ENCODE peak calls at places on chromosome 17, in five cellular contexts. One of them, this sample, is unnamed.

GRCh38 chr17:40772101-40772500 is at the start of gene KRT26:
- DNase-seq in CD4-positive, alpha-beta memory T cell: no peak
- DNase-seq in BJ: no peak
- DNase-seq in adrenal gland: no peak
- DNase-seq in OCI-LY7: no peak
- DNase-seq in this sample: no peak

GRCh38 chr17:30506423-30506822 is 29.2 kb downstream of the GOSR1 start:
- DNase-seq in CD4-positive, alpha-beta memory T cell: no peak
- DNase-seq in BJ: no peak
- DNase-seq in adrenal gland: no peak
- DNase-seq in OCI-LY7: no peak
- DNase-seq in this sample: no peak

GRCh38 chr17:55734128-55734781 is 11.6 kb upstream of the TMEM100 start:
- DNase-seq in CD4-positive, alpha-beta memory T cell: no peak
- DNase-seq in BJ: no peak
- DNase-seq in adrenal gland: no peak
- DNase-seq in OCI-LY7: peak
- DNase-seq in this sample: no peak

GRCh38 chr17:34009946-34010345 is 245.1 kb upstream of the CCL2 start:
- DNase-seq in CD4-positive, alpha-beta memory T cell: no peak
- DNase-seq in BJ: no peak
- DNase-seq in adrenal gland: no peak
- DNase-seq in OCI-LY7: no peak
- DNase-seq in this sample: no peak

GRCh38 chr17:4934173-4934979 is 2.3 kb downstream of the GP1BA start:
- DNase-seq in CD4-positive, alpha-beta memory T cell: no peak
- DNase-seq in BJ: no peak
- DNase-seq in adrenal gland: no peak
- DNase-seq in OCI-LY7: no peak
- DNase-seq in this sample: no peak

GRCh38 chr17:17528696-17529652 is 32.8 kb upstream of the RASD1 start:
- DNase-seq in CD4-positive, alpha-beta memory T cell: no peak
- DNase-seq in BJ: no peak
- DNase-seq in adrenal gland: no peak
- DNase-seq in OCI-LY7: no peak
- DNase-seq in this sample: no peak

GRCh38 chr17:80339731-80340456 is 75.1 kb upstream of the ENDOV start:
- DNase-seq in CD4-positive, alpha-beta memory T cell: no peak
- DNase-seq in BJ: no peak
- DNase-seq in adrenal gland: no peak
- DNase-seq in OCI-LY7: no peak
- DNase-seq in this sample: no peak

GRCh38 chr17:59332890-59333377 is 1.5 kb downstream of the YPEL2 start:
- DNase-seq in CD4-positive, alpha-beta memory T cell: no peak
- DNase-seq in BJ: no peak
- DNase-seq in adrenal gland: no peak
- DNase-seq in OCI-LY7: no peak
- DNase-seq in this sample: peak

GRCh38 chr17:46769531-46770438 is 48.7 kb downstream of the WNT3 start:
- DNase-seq in CD4-positive, alpha-beta memory T cell: no peak
- DNase-seq in BJ: no peak
- DNase-seq in adrenal gland: no peak
- DNase-seq in OCI-LY7: no peak
- DNase-seq in this sample: no peak

GRCh38 chr17:59366040-59366757 is 34.7 kb downstream of the YPEL2 start:
- DNase-seq in CD4-positive, alpha-beta memory T cell: no peak
- DNase-seq in BJ: no peak
- DNase-seq in adrenal gland: no peak
- DNase-seq in OCI-LY7: no peak
- DNase-seq in this sample: no peak

GRCh38 chr17:74960739-74961342 is 11.7 kb downstream of the HID1 start:
- DNase-seq in CD4-positive, alpha-beta memory T cell: peak
- DNase-seq in BJ: no peak
- DNase-seq in adrenal gland: peak
- DNase-seq in OCI-LY7: peak
- DNase-seq in this sample: no peak

GRCh38 chr17:57391076-57391825 is 134.9 kb downstream of the MSI2 start:
- DNase-seq in CD4-positive, alpha-beta memory T cell: no peak
- DNase-seq in BJ: no peak
- DNase-seq in adrenal gland: no peak
- DNase-seq in OCI-LY7: no peak
- DNase-seq in this sample: no peak

GRCh38 chr17:75450270-75450669 is 6.2 kb upstream of the TMEM94 start:
- DNase-seq in CD4-positive, alpha-beta memory T cell: no peak
- DNase-seq in BJ: no peak
- DNase-seq in adrenal gland: no peak
- DNase-seq in OCI-LY7: no peak
- DNase-seq in this sample: no peak

GRCh38 chr17:75135946-75136345 is 4.4 kb upstream of the NT5C start:
- DNase-seq in CD4-positive, alpha-beta memory T cell: no peak
- DNase-seq in BJ: no peak
- DNase-seq in adrenal gland: no peak
- DNase-seq in OCI-LY7: no peak
- DNase-seq in this sample: no peak

GRCh38 chr17:15261818-15262290 is 3.3 kb downstream of the PMP22 start:
- DNase-seq in CD4-positive, alpha-beta memory T cell: no peak
- DNase-seq in BJ: no peak
- DNase-seq in adrenal gland: no peak
- DNase-seq in OCI-LY7: no peak
- DNase-seq in this sample: peak

GRCh38 chr17:40022961-40023541 is 7.8 kb downstream of the CSF3 start:
- DNase-seq in CD4-positive, alpha-beta memory T cell: no peak
- DNase-seq in BJ: no peak
- DNase-seq in adrenal gland: no peak
- DNase-seq in OCI-LY7: no peak
- DNase-seq in this sample: no peak

GRCh38 chr17:21512307-21513011 is 136.3 kb downstream of the KCNJ12 start:
- DNase-seq in CD4-positive, alpha-beta memory T cell: no peak
- DNase-seq in BJ: no peak
- DNase-seq in adrenal gland: no peak
- DNase-seq in OCI-LY7: no peak
- DNase-seq in this sample: no peak

GRCh38 chr17:75602644-75603043 is 15.0 kb downstream of the MYO15B start:
- DNase-seq in CD4-positive, alpha-beta memory T cell: no peak
- DNase-seq in BJ: no peak
- DNase-seq in adrenal gland: no peak
- DNase-seq in OCI-LY7: no peak
- DNase-seq in this sample: no peak

GRCh38 chr17:65931246-65932149 is 260.4 kb downstream of the CEP112 start:
- DNase-seq in CD4-positive, alpha-beta memory T cell: no peak
- DNase-seq in BJ: no peak
- DNase-seq in adrenal gland: no peak
- DNase-seq in OCI-LY7: peak
- DNase-seq in this sample: peak

GRCh38 chr17:65078441-65079160 is 22.1 kb upstream of the GNA13 start:
- DNase-seq in CD4-positive, alpha-beta memory T cell: no peak
- DNase-seq in BJ: peak
- DNase-seq in adrenal gland: no peak
- DNase-seq in OCI-LY7: no peak
- DNase-seq in this sample: no peak

GRCh38 chr17:35726609-35727460 is 4.6 kb upstream of the RASL10B start:
- DNase-seq in CD4-positive, alpha-beta memory T cell: no peak
- DNase-seq in BJ: peak
- DNase-seq in adrenal gland: peak
- DNase-seq in OCI-LY7: peak
- DNase-seq in this sample: peak

GRCh38 chr17:58054641-58055040 is 28.6 kb upstream of the DYNLL2 start:
- DNase-seq in CD4-positive, alpha-beta memory T cell: no peak
- DNase-seq in BJ: no peak
- DNase-seq in adrenal gland: no peak
- DNase-seq in OCI-LY7: no peak
- DNase-seq in this sample: no peak

GRCh38 chr17:76390003-76390421 is 5.6 kb downstream of the SPHK1 start:
- DNase-seq in CD4-positive, alpha-beta memory T cell: no peak
- DNase-seq in BJ: no peak
- DNase-seq in adrenal gland: no peak
- DNase-seq in OCI-LY7: no peak
- DNase-seq in this sample: no peak

GRCh38 chr17:40497704-40498103 is 3.7 kb downstream of the TNS4 start:
- DNase-seq in CD4-positive, alpha-beta memory T cell: no peak
- DNase-seq in BJ: no peak
- DNase-seq in adrenal gland: no peak
- DNase-seq in OCI-LY7: no peak
- DNase-seq in this sample: no peak

GRCh38 chr17:30378191-30378796 is 433 bp upstream of the CPD start:
- DNase-seq in CD4-positive, alpha-beta memory T cell: peak
- DNase-seq in BJ: no peak
- DNase-seq in adrenal gland: peak
- DNase-seq in OCI-LY7: peak
- DNase-seq in this sample: peak

GRCh38 chr17:75493476-75494129 is 21.7 kb downstream of the CASKIN2 start:
- DNase-seq in CD4-positive, alpha-beta memory T cell: no peak
- DNase-seq in BJ: no peak
- DNase-seq in adrenal gland: no peak
- DNase-seq in OCI-LY7: no peak
- DNase-seq in this sample: no peak

DNA sequence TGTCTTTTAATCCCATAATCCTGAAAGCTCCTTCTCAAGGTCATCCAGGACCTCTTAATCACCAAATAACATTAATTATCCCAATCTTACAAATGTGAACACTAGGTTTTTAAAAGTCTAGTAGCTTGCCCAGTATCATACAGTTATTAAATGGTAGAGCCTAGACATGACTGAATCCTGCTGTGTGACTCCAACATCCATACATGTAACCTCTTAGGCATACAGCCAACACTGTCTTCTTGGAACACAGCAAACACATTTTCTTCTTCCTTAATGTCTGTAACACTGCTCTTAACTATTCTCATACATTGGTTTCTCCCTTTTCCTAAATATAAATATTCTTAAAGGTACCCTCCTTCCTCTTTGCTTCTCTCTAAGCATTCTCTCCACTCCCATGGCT is 13.7 kb downstream of the BRIP1 start:
- DNase-seq in CD4-positive, alpha-beta memory T cell: no peak
- DNase-seq in BJ: no peak
- DNase-seq in adrenal gland: no peak
- DNase-seq in OCI-LY7: no peak
- DNase-seq in this sample: no peak
- H3K4me3 ChIP-seq in CD4-positive, alpha-beta memory T cell: no peak
- H3K4me3 ChIP-seq in BJ: no peak
- H3K4me3 ChIP-seq in adrenal gland: no peak
- H3K4me3 ChIP-seq in OCI-LY7: no peak
- H3K4me3 ChIP-seq in this sample: no peak

DNA sequence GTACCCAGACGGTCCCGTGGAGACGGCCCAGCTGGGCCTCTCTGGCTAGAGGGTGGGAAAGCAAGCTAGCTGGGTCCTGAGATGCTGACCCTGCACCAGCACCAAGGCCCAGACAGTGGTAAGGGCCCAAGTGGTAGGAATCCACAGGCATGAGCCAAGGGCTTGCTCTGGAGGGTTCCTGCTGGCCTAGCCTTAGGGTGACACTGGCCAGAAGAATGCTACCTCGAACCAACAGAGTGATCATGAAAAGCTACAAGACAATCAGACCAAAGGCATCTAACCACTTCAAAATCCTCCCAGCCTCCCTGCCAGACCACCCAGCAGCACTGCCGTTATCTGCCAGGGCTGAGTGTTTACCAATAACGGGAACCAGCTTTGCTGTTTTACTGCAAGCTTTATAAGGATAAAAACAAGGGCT is 13.2 kb downstream of the HIC1 start:
- DNase-seq in CD4-positive, alpha-beta memory T cell: no peak
- DNase-seq in BJ: peak
- DNase-seq in adrenal gland: no peak
- DNase-seq in OCI-LY7: no peak
- DNase-seq in this sample: no peak
- H3K4me3 ChIP-seq in CD4-positive, alpha-beta memory T cell: no peak
- H3K4me3 ChIP-seq in BJ: no peak
- H3K4me3 ChIP-seq in adrenal gland: no peak
- H3K4me3 ChIP-seq in OCI-LY7: no peak
- H3K4me3 ChIP-seq in this sample: no peak

DNA sequence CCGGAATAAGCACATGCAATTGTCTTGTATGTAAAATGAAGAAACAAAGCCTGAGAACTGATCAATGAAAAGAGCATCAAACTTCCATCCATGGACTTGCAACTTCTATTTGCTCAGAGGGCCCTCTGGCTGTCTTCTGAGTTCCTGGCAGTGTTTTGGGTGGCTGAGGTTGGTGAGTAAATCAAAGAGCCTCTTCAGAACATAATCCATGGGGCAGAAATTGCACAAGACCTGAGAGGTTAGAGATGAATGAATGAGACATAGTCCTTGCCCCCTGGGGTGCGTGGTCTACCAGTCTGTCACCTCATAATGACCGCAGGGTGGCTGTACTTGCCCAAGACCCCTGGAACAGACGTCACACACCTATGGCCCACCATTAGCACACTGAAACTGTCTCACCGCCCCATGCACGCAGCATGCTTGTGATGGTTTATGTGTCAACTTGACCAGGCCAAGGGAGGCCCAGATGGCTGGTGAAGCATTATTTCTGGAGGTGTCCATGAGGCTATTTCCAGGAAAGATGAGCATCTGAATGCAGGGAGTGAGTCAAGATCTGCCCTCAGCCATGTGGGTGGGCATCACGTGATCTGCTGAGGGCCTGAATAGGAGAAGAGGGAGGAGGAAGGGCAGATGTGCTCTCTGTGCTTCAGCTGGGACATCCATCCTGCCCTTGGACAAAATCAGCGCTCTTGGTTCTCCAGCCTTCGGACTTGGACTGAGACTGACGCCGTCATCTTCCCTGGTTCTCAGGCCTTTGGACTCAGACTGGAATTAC is 8.3 kb downstream of the PIK3R6 start:
- DNase-seq in CD4-positive, alpha-beta memory T cell: no peak
- DNase-seq in BJ: peak
- DNase-seq in adrenal gland: no peak
- DNase-seq in OCI-LY7: no peak
- DNase-seq in this sample: no peak
- H3K4me3 ChIP-seq in CD4-positive, alpha-beta memory T cell: no peak
- H3K4me3 ChIP-seq in BJ: no peak
- H3K4me3 ChIP-seq in adrenal gland: no peak
- H3K4me3 ChIP-seq in OCI-LY7: no peak
- H3K4me3 ChIP-seq in this sample: no peak

DNA sequence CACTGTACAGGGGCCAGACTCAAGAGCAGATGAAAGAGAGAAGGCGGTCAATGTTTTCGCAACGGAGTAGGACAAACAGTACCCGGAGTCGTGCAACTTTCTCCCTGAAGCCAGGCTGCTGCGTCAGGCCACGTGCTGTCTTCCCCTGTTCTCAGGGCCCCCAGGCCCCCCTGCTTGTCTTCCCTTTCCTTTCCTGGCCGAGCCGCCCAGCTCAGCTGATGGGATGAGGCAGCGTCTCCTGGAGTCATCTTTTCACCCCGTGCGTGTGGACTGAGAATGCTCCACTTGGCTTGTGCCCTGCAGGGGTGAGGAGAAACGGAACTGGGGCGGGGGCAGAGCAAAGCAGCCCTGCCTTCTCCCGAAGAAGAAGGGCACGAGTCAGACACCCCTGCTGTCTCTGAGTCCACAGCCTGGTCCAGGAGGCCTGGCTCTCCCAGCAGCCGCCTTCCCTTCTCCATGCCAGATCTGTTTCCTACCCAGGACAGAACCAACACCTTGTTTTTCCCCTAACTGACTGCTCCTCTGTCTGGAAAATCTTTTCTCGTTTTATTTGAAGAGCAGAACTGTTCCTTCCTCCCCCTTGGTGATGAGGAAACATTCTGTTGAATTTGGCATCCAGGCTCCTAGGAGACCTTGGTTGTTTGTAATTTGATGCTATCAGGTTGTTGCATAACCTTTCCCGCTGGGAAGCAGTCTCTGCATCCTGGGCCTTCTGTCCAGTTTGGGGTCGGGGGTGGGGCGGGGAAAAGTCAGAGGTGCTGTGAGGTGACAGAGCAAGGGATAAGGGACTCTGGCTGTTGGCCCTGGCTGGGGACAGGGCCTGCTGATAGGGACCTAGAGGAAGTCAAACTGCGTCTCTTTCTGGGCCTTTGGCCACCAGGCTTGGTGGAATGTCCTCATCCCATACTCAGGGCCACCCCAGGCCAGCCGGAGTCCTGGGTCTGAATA is 78.8 kb downstream of the WIPI1 start:
- DNase-seq in CD4-positive, alpha-beta memory T cell: no peak
- DNase-seq in BJ: peak
- DNase-seq in adrenal gland: peak
- DNase-seq in OCI-LY7: no peak
- DNase-seq in this sample: peak
- H3K4me3 ChIP-seq in CD4-positive, alpha-beta memory T cell: no peak
- H3K4me3 ChIP-seq in BJ: peak
- H3K4me3 ChIP-seq in adrenal gland: no peak
- H3K4me3 ChIP-seq in OCI-LY7: no peak
- H3K4me3 ChIP-seq in this sample: peak